ENCODE peak calls at places on chromosomes 7 and 10, in nine cellular contexts. K is esophagus muscularis mucosa, S is uterus, H is sigmoid colon, L is H1, E is adrenal gland, J is gastrocnemius medialis, R is upper lobe of left lung, W is esophagus squamous epithelium. X is an unnamed sample.

GRCh38 chr7:133945497-133945896 is 181.6 kb upstream of the LRGUK start:
- DNase-seq in J (no peak), R (no peak), H (no peak), K (no peak), L (no peak), S (no peak), W (no peak), E (no peak), X (no peak)

GRCh38 chr10:118475214-118475613 is 120.2 kb downstream of the PRLHR start:
- DNase-seq in E (no peak), L (no peak), H (no peak), K (no peak), R (no peak), W (no peak), S (no peak), J (no peak), X (no peak)

GRCh38 chr7:111312966-111313365 is 222.0 kb downstream of the LRRN3 start:
- DNase-seq in L (no peak), S (no peak), J (no peak), W (no peak), R (no peak), E (no peak), K (no peak), H (no peak), X (no peak)

GRCh38 chr7:143381427-143382125 is 431 bp downstream of the ZYX start:
- DNase-seq in L (no peak), K (no peak), E (peak), R (peak), W (no peak), H (peak), J (peak), S (peak), X (peak)

GRCh38 chr10:79202188-79203013 is 133.6 kb downstream of the ZMIZ1 start:
- DNase-seq in L (no peak), E (no peak), K (no peak), J (no peak), R (no peak), W (no peak), H (peak), S (no peak), X (no peak)

GRCh38 chr7:3264693-3265339 is 36.2 kb upstream of the SDK1 start:
- DNase-seq in E (no peak), H (no peak), R (no peak), L (no peak), W (no peak), J (no peak), S (no peak), K (no peak), X (no peak)

GRCh38 chr7:24877790-24878311 is 102.1 kb downstream of the OSBPL3 start:
- DNase-seq in R (no peak), K (no peak), H (no peak), E (no peak), J (no peak), L (no peak), W (no peak), S (no peak), X (peak)

GRCh38 chr10:81978238-81978637 is 103.2 kb downstream of the NRG3 start:
- DNase-seq in W (no peak), S (no peak), K (no peak), J (no peak), H (no peak), R (no peak), E (no peak), L (no peak), X (no peak)

GRCh38 chr7:91656486-91657237 is 223.8 kb downstream of the MTERF1 start:
- DNase-seq in R (peak), S (no peak), K (no peak), W (no peak), L (no peak), J (no peak), E (no peak), H (no peak), X (no peak)

GRCh38 chr7:132773527-132773956 is 197.3 kb upstream of the PLXNA4 start:
- DNase-seq in E (no peak), K (no peak), W (no peak), H (no peak), L (no peak), S (no peak), R (no peak), J (no peak), X (no peak)

GRCh38 chr10:61476529-61476928 is 23.3 kb upstream of the TMEM26 start:
- DNase-seq in H (no peak), S (no peak), R (no peak), W (no peak), J (no peak), E (no peak), L (no peak), K (no peak), X (no peak)

GRCh38 chr10:18340496-18341051 is 200.3 kb downstream of the CACNB2 start:
- DNase-seq in L (no peak), S (no peak), E (no peak), R (no peak), H (no peak), K (no peak), J (no peak), W (no peak), X (peak)

GRCh38 chr10:88411772-88412349 is 171.3 kb downstream of the RNLS start:
- DNase-seq in E (no peak), S (no peak), L (no peak), W (no peak), R (no peak), H (no peak), J (no peak), K (no peak), X (no peak)

GRCh38 chr7:44258423-44258760 is 57.6 kb downstream of the YKT6 start:
- DNase-seq in J (no peak), K (no peak), E (no peak), H (no peak), L (no peak), R (no peak), S (no peak), W (no peak), X (no peak)
- H3K4me3 ChIP-seq in J (no peak), K (no peak), E (no peak), H (no peak), L (no peak), R (no peak), S (no peak), W (no peak), X (no peak)

GRCh38 chr7:99768471-99768870 is 15.5 kb downstream of the CYP3A4 start:
- DNase-seq in W (no peak), S (no peak), J (no peak), K (peak), L (no peak), E (no peak), R (no peak), H (no peak), X (no peak)

GRCh38 chr7:99766484-99767099 is 17.4 kb downstream of the CYP3A4 start:
- DNase-seq in J (no peak), K (no peak), W (no peak), H (no peak), S (no peak), L (no peak), E (no peak), R (no peak), X (no peak)

GRCh38 chr7:99767662-99768061 is 16.3 kb downstream of the CYP3A4 start:
- DNase-seq in S (no peak), J (no peak), H (no peak), E (no peak), K (no peak), W (no peak), L (no peak), R (no peak), X (no peak)

GRCh38 chr7:99772565-99772964 is 11.4 kb downstream of the CYP3A4 start:
- DNase-seq in S (no peak), J (no peak), W (no peak), H (no peak), K (no peak), L (no peak), E (no peak), R (no peak), X (peak)
- TF ChIP-seq POLR2A in S (no peak), J (no peak), W (no peak), H (no peak), K (no peak), L (no peak), E (no peak), R (no peak), X (no peak)

GRCh38 chr10:3886191-3886590 is 101.2 kb upstream of the KLF6 start:
- DNase-seq in R (peak), J (no peak), L (peak), H (peak), W (no peak), K (no peak), E (no peak), S (peak), X (no peak)
- H3K4me3 ChIP-seq in R (no peak), J (no peak), L (no peak), H (no peak), W (no peak), K (peak), E (no peak), S (no peak), X (no peak)

GRCh38 chr10:73879296-73880173 is 5.2 kb upstream of the CAMK2G start:
- DNase-seq in L (peak), E (peak), S (peak), W (peak), H (peak), R (peak), K (peak), J (peak), X (peak)
- TF ChIP-seq POLR2A in L (no peak), E (no peak), S (no peak), W (no peak), H (no peak), R (no peak), K (no peak), J (no peak), X (no peak)

DNA sequence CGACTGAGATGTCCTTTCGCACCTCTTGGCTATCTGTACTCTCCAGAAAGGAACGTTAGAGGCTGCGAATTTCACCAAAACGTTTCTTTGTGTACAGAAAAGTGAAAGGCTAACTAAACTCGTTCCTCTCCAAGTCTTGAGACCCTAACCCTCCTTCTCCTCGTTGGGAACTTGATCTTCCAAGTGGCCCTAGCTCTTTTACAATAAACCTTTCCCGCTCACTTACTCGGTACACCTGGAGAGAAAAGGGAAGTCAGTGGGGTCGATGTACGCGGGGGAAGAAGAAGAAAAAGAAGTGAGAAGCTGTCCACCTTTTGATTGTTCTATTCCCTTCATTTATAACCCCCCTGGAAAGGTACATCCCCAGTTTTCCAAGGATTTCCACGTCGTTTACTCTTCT is 164.9 kb upstream of the PPP1R3A start:
- DNase-seq in E (no peak), K (no peak), H (no peak), S (no peak), L (no peak), R (no peak), W (no peak), J (no peak), X (no peak)
- H3K4me3 ChIP-seq in E (no peak), K (peak), H (peak), S (peak), L (peak), R (peak), W (peak), J (peak), X (no peak)

GRCh38 chr7:148261996-148262688 is 328.4 kb upstream of the C7orf33 start:
- DNase-seq in H (no peak), L (no peak), K (no peak), S (no peak), W (no peak), R (no peak), E (no peak), J (no peak), X (no peak)
- TF ChIP-seq POLR2A in H (no peak), L (no peak), K (no peak), S (no peak), W (no peak), R (no peak), E (no peak), J (no peak), X (no peak)

DNA sequence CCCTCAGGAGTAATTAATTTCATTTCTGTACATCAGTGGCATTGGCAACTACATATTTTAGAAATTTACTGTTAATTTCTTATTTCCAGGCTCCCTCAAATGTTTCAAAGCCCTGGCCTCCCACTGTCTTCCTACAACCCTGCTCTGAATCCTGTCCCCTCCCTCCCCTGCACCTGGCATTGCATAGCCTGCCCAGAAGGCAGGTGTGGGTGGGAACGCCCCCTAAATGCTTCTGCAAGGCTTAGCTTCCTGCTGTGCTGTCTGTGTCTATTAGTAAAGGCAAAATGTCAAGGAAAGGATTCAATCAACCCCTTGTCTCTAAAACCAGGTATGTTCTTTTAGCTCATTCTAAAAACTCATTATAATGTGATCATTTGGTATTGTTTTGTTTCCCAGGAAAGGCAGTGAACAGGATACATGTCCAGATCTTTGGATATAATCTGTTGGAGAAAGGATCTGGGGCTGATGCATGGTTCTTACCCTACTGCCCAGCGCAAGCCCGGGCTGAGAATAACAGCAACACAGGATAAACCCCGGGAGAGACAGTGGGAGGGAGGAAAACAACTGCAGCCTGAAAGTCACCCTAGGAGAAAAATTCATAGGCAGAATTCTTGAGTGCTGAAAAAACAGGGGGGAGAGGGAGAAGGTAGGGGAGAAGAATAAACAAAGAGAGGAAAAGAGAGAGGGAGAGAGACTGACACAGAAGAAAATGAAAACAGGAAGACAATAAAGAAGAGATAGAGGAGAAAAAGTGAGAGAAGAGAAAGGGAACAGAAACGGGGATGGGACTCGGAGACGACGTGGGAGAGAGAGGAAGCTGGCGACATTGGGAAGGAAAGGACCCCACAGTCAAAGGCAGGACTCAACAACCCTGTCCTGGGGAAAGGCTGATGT is 592 bp downstream of the ZNF488 start:
- DNase-seq in E (no peak), S (no peak), W (no peak), J (no peak), H (no peak), L (peak), K (no peak), R (no peak), X (peak)
- H3K4me3 ChIP-seq in E (no peak), S (peak), W (peak), J (peak), H (peak), L (peak), K (peak), R (peak), X (peak)

GRCh38 chr10:120138689-120139088 is 246.2 kb downstream of the SEC23IP start:
- DNase-seq in L (no peak), S (no peak), W (no peak), H (no peak), E (no peak), K (no peak), R (no peak), J (no peak), X (no peak)
- TF ChIP-seq POLR2A in L (no peak), S (no peak), W (no peak), H (no peak), E (no peak), K (no peak), R (no peak), J (no peak), X (no peak)

DNA sequence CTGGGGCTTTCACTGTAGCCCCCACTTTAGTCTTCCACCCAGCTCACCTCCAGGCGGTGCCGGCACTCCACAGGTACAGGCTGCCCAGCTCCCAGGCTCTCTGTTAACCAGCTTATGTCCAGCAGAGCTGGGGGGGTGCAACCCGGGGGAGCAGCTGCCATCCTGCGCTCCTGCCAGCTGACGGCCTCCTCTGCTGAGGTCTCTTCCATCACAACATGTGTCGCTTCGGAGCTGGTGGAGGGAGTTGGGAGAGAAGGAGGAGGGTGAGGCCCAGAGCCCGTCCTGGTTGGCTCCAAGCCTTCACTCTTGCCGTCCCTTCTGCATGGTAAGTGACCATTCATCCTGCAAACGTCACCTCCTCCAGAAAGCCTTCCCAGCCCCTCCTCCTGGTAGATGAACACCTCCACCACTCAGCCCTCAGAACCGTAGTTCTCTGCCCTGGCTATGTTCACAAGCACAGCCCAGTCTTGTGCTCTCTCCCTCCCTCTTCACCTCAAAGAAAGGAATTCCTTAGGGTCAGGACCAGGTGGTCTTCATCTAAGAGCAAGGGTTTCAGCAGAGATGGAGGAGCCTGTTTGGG is 1.6 kb downstream of the POLM start:
- DNase-seq in S (no peak), E (no peak), J (peak), R (no peak), K (no peak), W (no peak), L (no peak), H (no peak), X (no peak)
- H3K4me3 ChIP-seq in S (no peak), E (no peak), J (no peak), R (no peak), K (no peak), W (no peak), L (peak), H (no peak), X (no peak)

DNA sequence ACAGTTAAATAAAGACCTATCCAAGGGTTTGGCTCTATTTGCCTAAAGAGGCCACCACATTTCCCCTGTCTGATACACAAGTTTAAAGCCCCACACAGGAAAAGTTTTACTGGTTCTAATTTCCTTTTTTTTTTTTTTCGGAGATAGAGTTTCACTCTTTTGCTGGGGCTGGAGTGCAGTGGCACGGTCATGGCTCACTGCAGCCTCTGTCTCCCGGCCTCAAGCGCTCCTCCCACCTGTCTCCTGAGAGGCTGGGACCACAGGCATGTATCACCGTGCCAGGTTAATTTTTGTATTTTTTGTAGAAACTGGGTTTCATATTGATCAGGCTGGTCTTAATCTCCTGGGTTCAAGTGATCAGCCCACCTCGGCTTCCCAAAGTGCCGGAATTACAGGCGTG is 53.3 kb upstream of the ASAH2 start:
- DNase-seq in S (no peak), R (no peak), E (no peak), H (no peak), K (no peak), L (no peak), J (no peak), W (no peak), X (no peak)
- TF ChIP-seq POLR2A in S (no peak), R (no peak), E (no peak), H (no peak), K (no peak), L (no peak), J (no peak), W (no peak), X (no peak)